ENCODE peak calls at places on chromosome 1, in six cellular contexts. One of them, this sample, is unnamed.

GRCh38 chr1:71465093-71465492 is 384.3 kb upstream of the ZRANB2 start:
- DNase-seq in stimulated activated CD4-positive, alpha-beta T cell treated with anti-CD3 and anti-CD28 coated beads, Interleukin-1b, Interleukin-23, amount 100 ng/mL, for 4 hours: no peak
- DNase-seq in fibroblast of lung: no peak
- DNase-seq in AG04450: no peak
- DNase-seq in NCI-H510A treated with DMSO at 0.1 percent for 48 hours: no peak
- DNase-seq in type B pancreatic cell: no peak
- DNase-seq in this sample: no peak

GRCh38 chr1:108845991-108846390 is 10.9 kb downstream of the AKNAD1 start:
- DNase-seq in stimulated activated CD4-positive, alpha-beta T cell treated with anti-CD3 and anti-CD28 coated beads, Interleukin-1b, Interleukin-23, amount 100 ng/mL, for 4 hours: no peak
- DNase-seq in fibroblast of lung: no peak
- DNase-seq in AG04450: no peak
- DNase-seq in NCI-H510A treated with DMSO at 0.1 percent for 48 hours: no peak
- DNase-seq in type B pancreatic cell: no peak
- DNase-seq in this sample: no peak

GRCh38 chr1:167081594-167081993 is 8.6 kb downstream of the GPA33 start:
- DNase-seq in stimulated activated CD4-positive, alpha-beta T cell treated with anti-CD3 and anti-CD28 coated beads, Interleukin-1b, Interleukin-23, amount 100 ng/mL, for 4 hours: no peak
- DNase-seq in fibroblast of lung: no peak
- DNase-seq in AG04450: no peak
- DNase-seq in NCI-H510A treated with DMSO at 0.1 percent for 48 hours: peak
- DNase-seq in type B pancreatic cell: no peak
- DNase-seq in this sample: peak

GRCh38 chr1:22711071-22711470 is 432 bp downstream of the EPHB2 start:
- DNase-seq in stimulated activated CD4-positive, alpha-beta T cell treated with anti-CD3 and anti-CD28 coated beads, Interleukin-1b, Interleukin-23, amount 100 ng/mL, for 4 hours: no peak
- DNase-seq in fibroblast of lung: no peak
- DNase-seq in AG04450: no peak
- DNase-seq in NCI-H510A treated with DMSO at 0.1 percent for 48 hours: no peak
- DNase-seq in type B pancreatic cell: no peak
- DNase-seq in this sample: no peak

GRCh38 chr1:80535446-80535845 is 1265.3 kb upstream of the ADGRL2 start:
- DNase-seq in stimulated activated CD4-positive, alpha-beta T cell treated with anti-CD3 and anti-CD28 coated beads, Interleukin-1b, Interleukin-23, amount 100 ng/mL, for 4 hours: no peak
- DNase-seq in fibroblast of lung: no peak
- DNase-seq in AG04450: no peak
- DNase-seq in NCI-H510A treated with DMSO at 0.1 percent for 48 hours: no peak
- DNase-seq in type B pancreatic cell: no peak
- DNase-seq in this sample: no peak

GRCh38 chr1:153623091-153623490 is 4.2 kb downstream of the S100A13 start:
- DNase-seq in stimulated activated CD4-positive, alpha-beta T cell treated with anti-CD3 and anti-CD28 coated beads, Interleukin-1b, Interleukin-23, amount 100 ng/mL, for 4 hours: no peak
- DNase-seq in fibroblast of lung: no peak
- DNase-seq in AG04450: no peak
- DNase-seq in NCI-H510A treated with DMSO at 0.1 percent for 48 hours: no peak
- DNase-seq in type B pancreatic cell: no peak
- DNase-seq in this sample: no peak

GRCh38 chr1:225567789-225568188 is 85.1 kb downstream of the ENAH start:
- DNase-seq in stimulated activated CD4-positive, alpha-beta T cell treated with anti-CD3 and anti-CD28 coated beads, Interleukin-1b, Interleukin-23, amount 100 ng/mL, for 4 hours: no peak
- DNase-seq in fibroblast of lung: peak
- DNase-seq in AG04450: no peak
- DNase-seq in NCI-H510A treated with DMSO at 0.1 percent for 48 hours: no peak
- DNase-seq in type B pancreatic cell: no peak
- DNase-seq in this sample: no peak

GRCh38 chr1:77678628-77679610 is 3.5 kb downstream of the ZZZ3 start:
- DNase-seq in stimulated activated CD4-positive, alpha-beta T cell treated with anti-CD3 and anti-CD28 coated beads, Interleukin-1b, Interleukin-23, amount 100 ng/mL, for 4 hours: no peak
- DNase-seq in fibroblast of lung: no peak
- DNase-seq in AG04450: no peak
- DNase-seq in NCI-H510A treated with DMSO at 0.1 percent for 48 hours: no peak
- DNase-seq in type B pancreatic cell: no peak
- DNase-seq in this sample: no peak

GRCh38 chr1:14923400-14924011 is 230.0 kb upstream of the TMEM51 start:
- DNase-seq in stimulated activated CD4-positive, alpha-beta T cell treated with anti-CD3 and anti-CD28 coated beads, Interleukin-1b, Interleukin-23, amount 100 ng/mL, for 4 hours: no peak
- DNase-seq in fibroblast of lung: no peak
- DNase-seq in AG04450: no peak
- DNase-seq in NCI-H510A treated with DMSO at 0.1 percent for 48 hours: no peak
- DNase-seq in type B pancreatic cell: no peak
- DNase-seq in this sample: no peak

GRCh38 chr1:247914941-247915662 is 5.0 kb upstream of the OR2T8 start:
- DNase-seq in stimulated activated CD4-positive, alpha-beta T cell treated with anti-CD3 and anti-CD28 coated beads, Interleukin-1b, Interleukin-23, amount 100 ng/mL, for 4 hours: no peak
- DNase-seq in fibroblast of lung: no peak
- DNase-seq in AG04450: no peak
- DNase-seq in NCI-H510A treated with DMSO at 0.1 percent for 48 hours: peak
- DNase-seq in type B pancreatic cell: no peak
- DNase-seq in this sample: no peak

GRCh38 chr1:230575886-230576477 is 66.3 kb upstream of the COG2 start:
- DNase-seq in stimulated activated CD4-positive, alpha-beta T cell treated with anti-CD3 and anti-CD28 coated beads, Interleukin-1b, Interleukin-23, amount 100 ng/mL, for 4 hours: no peak
- DNase-seq in fibroblast of lung: no peak
- DNase-seq in AG04450: no peak
- DNase-seq in NCI-H510A treated with DMSO at 0.1 percent for 48 hours: no peak
- DNase-seq in type B pancreatic cell: no peak
- DNase-seq in this sample: no peak

GRCh38 chr1:80349218-80349617 is 1342.7 kb upstream of the ADGRL4 start:
- DNase-seq in stimulated activated CD4-positive, alpha-beta T cell treated with anti-CD3 and anti-CD28 coated beads, Interleukin-1b, Interleukin-23, amount 100 ng/mL, for 4 hours: no peak
- DNase-seq in fibroblast of lung: no peak
- DNase-seq in AG04450: no peak
- DNase-seq in NCI-H510A treated with DMSO at 0.1 percent for 48 hours: no peak
- DNase-seq in type B pancreatic cell: no peak
- DNase-seq in this sample: no peak

GRCh38 chr1:15994081-15994480 is 10.0 kb upstream of the SRARP start:
- DNase-seq in stimulated activated CD4-positive, alpha-beta T cell treated with anti-CD3 and anti-CD28 coated beads, Interleukin-1b, Interleukin-23, amount 100 ng/mL, for 4 hours: no peak
- DNase-seq in fibroblast of lung: no peak
- DNase-seq in AG04450: no peak
- DNase-seq in NCI-H510A treated with DMSO at 0.1 percent for 48 hours: no peak
- DNase-seq in type B pancreatic cell: no peak
- DNase-seq in this sample: no peak